ENCODE peak calls at places on chromosomes 13 and 19, in eight cellular contexts. T is mesothelial cell of epicardium; N is NCI-H2081 treated with DMSO at 0.1 percent for 48 hours; Y is thoracic aorta; Q is stimulated activated CD4-positive, alpha-beta T cell treated with anti-CD3 and anti-CD28 coated beads, Interleukin-2, amount 100 ng/mL, for 48 hours; J is HFF-Myc; M is activated CD4-positive, alpha-beta T cell treated with anti-CD3 and anti-CD28 coated beads, Interleukin-2, amount 50 U/mL, for 48 hours; W is sigmoid colon. L is an unnamed sample.

GRCh38 chr19:1361601-1362384 is 21.9 kb upstream of the NDUFS7 start:
- DNase-seq in W (no peak), Q (no peak), M (no peak), Y (no peak), N (no peak), T (no peak), J (no peak), L (no peak)

GRCh38 chr13:94261163-94261562 is 218.3 kb downstream of the DCT start:
- DNase-seq in W (no peak), M (no peak), Q (no peak), J (no peak), Y (no peak), T (no peak), N (no peak), L (no peak)

GRCh38 chr13:23743269-23743668 is 145.9 kb downstream of the MIPEP start:
- DNase-seq in M (no peak), T (no peak), J (no peak), W (no peak), Q (no peak), N (no peak), Y (no peak), L (no peak)

GRCh38 chr19:10226376-10227214 is 4.5 kb downstream of the S1PR2 start:
- DNase-seq in Q (no peak), W (peak; percentile 96), M (no peak), Y (no peak), N (no peak), T (peak; percentile 31), J (peak; percentile 93), L (no peak)

GRCh38 chr19:10061717-10062310 is 24.3 kb upstream of the SHFL start:
- DNase-seq in W (no peak), T (no peak), Y (no peak), Q (no peak), M (no peak), N (no peak), J (no peak), L (no peak)

GRCh38 chr13:100875392-100876043 is 200.9 kb upstream of the TMTC4 start:
- DNase-seq in M (no peak), J (peak; percentile 89), W (no peak), Y (no peak), T (no peak), N (no peak), Q (no peak), L (no peak)

GRCh38 chr19:2235396-2236284 is 489 bp downstream of the PLEKHJ1 start:
- DNase-seq in T (no peak), N (no peak), Q (no peak), M (peak; percentile 19), Y (no peak), W (no peak), J (no peak), L (no peak)

GRCh38 chr19:30217461-30217860 is 154.7 kb upstream of the ZNF536 start:
- DNase-seq in Y (no peak), T (no peak), J (no peak), N (no peak), Q (no peak), W (no peak), M (no peak), L (peak; percentile 3)

GRCh38 chr19:12872941-12873890 is 8.0 kb downstream of the DNASE2 start:
- DNase-seq in Y (no peak), Q (peak; percentile 64), T (no peak), W (no peak), J (peak; percentile 21), M (peak; percentile 56), N (no peak), L (no peak)

GRCh38 chr13:44116562-44117315 is 237.0 kb downstream of the LACC1 start:
- DNase-seq in Q (no peak), T (no peak), Y (no peak), W (no peak), J (no peak), N (no peak), M (no peak), L (no peak)

GRCh38 chr19:49552749-49553148 is 24.9 kb downstream of the RCN3 start:
- DNase-seq in Y (no peak), J (no peak), M (no peak), W (no peak), N (no peak), T (no peak), Q (no peak), L (no peak)

GRCh38 chr13:43569688-43570087 is 217.1 kb downstream of the ENOX1 start:
- DNase-seq in J (no peak), T (no peak), Y (no peak), W (no peak), M (no peak), Q (no peak), N (no peak), L (no peak)

GRCh38 chr13:61810065-61810464 is 394.4 kb upstream of the PCDH20 start:
- DNase-seq in T (no peak), M (no peak), Y (no peak), Q (no peak), N (no peak), W (no peak), J (no peak), L (no peak)

GRCh38 chr13:110813646-110814624 is 100.4 kb downstream of the ING1 start:
- DNase-seq in J (no peak), M (no peak), Q (no peak), Y (no peak), N (no peak), T (no peak), W (no peak), L (no peak)

GRCh38 chr13:90545070-90545840 is 802.2 kb upstream of the MIR17HG start:
- DNase-seq in J (no peak), T (no peak), W (no peak), M (no peak), N (no peak), Y (no peak), Q (no peak), L (no peak)

GRCh38 chr13:71213252-71213821 is 653.7 kb downstream of the DACH1 start:
- DNase-seq in Y (no peak), M (no peak), Q (no peak), T (no peak), N (no peak), J (no peak), W (no peak), L (no peak)

GRCh38 chr13:70523622-70524021 is 415.4 kb upstream of the KLHL1 start:
- DNase-seq in J (no peak), Y (no peak), N (no peak), Q (no peak), M (no peak), W (no peak), T (no peak), L (no peak)

GRCh38 chr13:98923641-98924397 is 54.0 kb downstream of the DOCK9 start:
- DNase-seq in M (no peak), N (no peak), J (no peak), W (no peak), T (no peak), Q (no peak), Y (no peak), L (no peak)

GRCh38 chr19:13986348-13986904 is 19.7 kb downstream of the RFX1 start:
- DNase-seq in W (peak; percentile 93), Q (peak; percentile 98), J (peak; percentile 64), Y (peak; percentile 67), N (no peak), T (peak; percentile 70), M (peak; percentile 98), L (peak; percentile 80)

GRCh38 chr19:46076951-46077814 is 36.4 kb upstream of the IGFL4 start:
- DNase-seq in Q (peak; percentile 28), M (peak; percentile 27), W (peak; percentile 73), T (peak; percentile 64), Y (no peak), N (peak; percentile 33), J (peak; percentile 63), L (peak; percentile 53)

GRCh38 chr19:17086811-17087210 is 11.2 kb downstream of the MYO9B start:
- DNase-seq in M (no peak), W (no peak), Q (no peak), T (no peak), N (no peak), J (no peak), Y (no peak), L (no peak)

GRCh38 chr13:27526516-27526915 is 76.2 kb upstream of the MTIF3 start:
- DNase-seq in Q (no peak), T (no peak), Y (no peak), W (no peak), M (no peak), J (no peak), N (no peak), L (no peak)

GRCh38 chr13:79709526-79709925 is 228.6 kb downstream of the NDFIP2 start:
- DNase-seq in J (peak; percentile 15), Y (no peak), Q (no peak), M (no peak), N (no peak), T (no peak), W (no peak), L (no peak)

GRCh38 chr19:32977269-32977668 is 5.2 kb downstream of the FAAP24 start:
- DNase-seq in N (no peak), Y (no peak), W (no peak), M (no peak), J (no peak), Q (no peak), T (no peak), L (no peak)

GRCh38 chr19:41501854-41502253 is 58.9 kb downstream of the ERICH4 start:
- DNase-seq in Q (no peak), N (no peak), Y (no peak), W (no peak), J (no peak), T (no peak), M (no peak), L (no peak)

GRCh38 chr19:4717191-4717965 is 6.3 kb downstream of the DPP9 start:
- DNase-seq in N (no peak), Y (no peak), W (no peak), M (no peak), J (no peak), T (no peak), Q (no peak), L (peak; percentile 69)

GRCh38 chr19:4984448-4984990 is 15.6 kb downstream of the KDM4B start:
- DNase-seq in M (no peak), Q (no peak), J (no peak), W (no peak), N (no peak), Y (no peak), T (no peak), L (no peak)

GRCh38 chr13:30802953-30803478 is 67.7 kb downstream of the ALOX5AP start:
- DNase-seq in Q (peak; percentile 86), W (peak; percentile 93), T (peak; percentile 70), N (peak; percentile 30), J (peak; percentile 35), Y (peak; percentile 54), M (peak; percentile 89), L (peak; percentile 47)

GRCh38 chr19:20664917-20665781 is 3.8 kb upstream of the ZNF626 start:
- DNase-seq in M (no peak), W (no peak), Q (no peak), N (no peak), Y (no peak), T (no peak), J (no peak), L (no peak)

GRCh38 chr13:31050486-31051400 is 111.0 kb downstream of the HSPH1 start:
- DNase-seq in N (no peak), J (no peak), M (no peak), Y (no peak), Q (no peak), T (no peak), W (no peak), L (no peak)

GRCh38 chr19:50311723-50312635 is 17.2 kb downstream of the KCNC3 start:
- DNase-seq in T (peak; percentile 71), Q (no peak), W (no peak), M (no peak), N (no peak), Y (no peak), J (no peak), L (no peak)

GRCh38 chr13:87274209-87274819 is 396.9 kb upstream of the SLITRK5 start:
- DNase-seq in T (no peak), N (peak; percentile 46), J (no peak), Y (no peak), W (no peak), M (no peak), Q (peak; percentile 23), L (no peak)

GRCh38 chr13:26991508-26992181 is 180.0 kb downstream of the USP12 start:
- DNase-seq in Y (no peak), M (no peak), W (peak; percentile 72), J (no peak), N (no peak), T (no peak), Q (no peak), L (no peak)

GRCh38 chr19:41880329-41880708 is 2.7 kb upstream of the ARHGEF1 start:
- DNase-seq in T (no peak), N (no peak), M (no peak), W (no peak), J (no peak), Q (no peak), Y (no peak), L (no peak)

L was measured in 8988T.